ENCODE peak calls at places on chromosome X, in five cellular contexts. One of them, this sample, is unnamed.

GRCh38 chrX:31222946-31223345 is 151.1 kb upstream of the FTHL17 start:
- DNase-seq in transverse colon: no peak
- DNase-seq in BJ: no peak
- DNase-seq in cardiac fibroblast: no peak
- DNase-seq in HFF-Myc: no peak
- DNase-seq in this sample: no peak

GRCh38 chrX:23008431-23009099 is 8.8 kb downstream of the DDX53 start:
- DNase-seq in transverse colon: no peak
- DNase-seq in BJ: no peak
- DNase-seq in cardiac fibroblast: peak; percentile 56
- DNase-seq in HFF-Myc: no peak
- DNase-seq in this sample: peak; percentile 10

GRCh38 chrX:20451936-20452335 is 185.2 kb upstream of the RPS6KA3 start:
- DNase-seq in transverse colon: no peak
- DNase-seq in BJ: no peak
- DNase-seq in cardiac fibroblast: no peak
- DNase-seq in HFF-Myc: no peak
- DNase-seq in this sample: no peak

GRCh38 chrX:54920610-54921426 is at the start of gene TRO:
- DNase-seq in transverse colon: no peak
- DNase-seq in BJ: no peak
- DNase-seq in cardiac fibroblast: peak; percentile 10
- DNase-seq in HFF-Myc: no peak
- DNase-seq in this sample: peak; percentile 50

GRCh38 chrX:48083212-48083611 is 11.8 kb upstream of the ZNF630 start:
- DNase-seq in transverse colon: peak; percentile 40
- DNase-seq in BJ: peak; percentile 2
- DNase-seq in cardiac fibroblast: peak; percentile 57
- DNase-seq in HFF-Myc: no peak
- DNase-seq in this sample: peak; percentile 40

GRCh38 chrX:109362101-109362500 is 119.8 kb downstream of the GUCY2F start:
- DNase-seq in transverse colon: no peak
- DNase-seq in BJ: no peak
- DNase-seq in cardiac fibroblast: no peak
- DNase-seq in HFF-Myc: no peak
- DNase-seq in this sample: no peak

GRCh38 chrX:47030339-47030738 is 47.9 kb upstream of the RGN start:
- DNase-seq in transverse colon: no peak
- DNase-seq in BJ: no peak
- DNase-seq in cardiac fibroblast: peak; percentile 77
- DNase-seq in HFF-Myc: peak; percentile 20
- DNase-seq in this sample: peak; percentile 17

GRCh38 chrX:102846544-102847236 is 90.4 kb upstream of the RAB40AL start:
- DNase-seq in transverse colon: no peak
- DNase-seq in BJ: no peak
- DNase-seq in cardiac fibroblast: peak; percentile 4
- DNase-seq in HFF-Myc: no peak
- DNase-seq in this sample: no peak

GRCh38 chrX:40152706-40153334 is 55.1 kb upstream of the BCOR start:
- DNase-seq in transverse colon: peak; percentile 52
- DNase-seq in BJ: no peak
- DNase-seq in cardiac fibroblast: no peak
- DNase-seq in HFF-Myc: no peak
- DNase-seq in this sample: peak; percentile 45

GRCh38 chrX:85851418-85851817 is 195.9 kb downstream of the CHM start:
- DNase-seq in transverse colon: peak; percentile 26
- DNase-seq in BJ: no peak
- DNase-seq in cardiac fibroblast: peak; percentile 8
- DNase-seq in HFF-Myc: no peak
- DNase-seq in this sample: peak; percentile 34

GRCh38 chrX:346034-346813 is 27.6 kb upstream of the GTPBP6 start:
- DNase-seq in transverse colon: no peak
- DNase-seq in BJ: no peak
- DNase-seq in cardiac fibroblast: no peak
- DNase-seq in HFF-Myc: no peak
- DNase-seq in this sample: no peak
- H3K4me3 ChIP-seq in transverse colon: no peak overlapping the region
- H3K4me3 ChIP-seq in BJ: no peak overlapping the region
- H3K4me3 ChIP-seq in cardiac fibroblast: no peak overlapping the region
- H3K4me3 ChIP-seq in HFF-Myc: no peak overlapping the region
- H3K4me3 ChIP-seq in this sample: no peak overlapping the region

GRCh38 chrX:70013483-70014222 is 36.1 kb downstream of the AWAT2 start:
- DNase-seq in transverse colon: no peak
- DNase-seq in BJ: no peak
- DNase-seq in cardiac fibroblast: peak; percentile 83
- DNase-seq in HFF-Myc: no peak
- DNase-seq in this sample: no peak

GRCh38 chrX:70009970-70010369 is 39.8 kb downstream of the AWAT2 start:
- DNase-seq in transverse colon: no peak
- DNase-seq in BJ: no peak
- DNase-seq in cardiac fibroblast: no peak
- DNase-seq in HFF-Myc: no peak
- DNase-seq in this sample: no peak

GRCh38 chrX:70012756-70013155 is 37.0 kb downstream of the AWAT2 start:
- DNase-seq in transverse colon: no peak
- DNase-seq in BJ: no peak
- DNase-seq in cardiac fibroblast: no peak
- DNase-seq in HFF-Myc: no peak
- DNase-seq in this sample: no peak

GRCh38 chrX:70009049-70009448 is 40.7 kb downstream of the AWAT2 start:
- DNase-seq in transverse colon: no peak
- DNase-seq in BJ: no peak
- DNase-seq in cardiac fibroblast: no peak
- DNase-seq in HFF-Myc: no peak
- DNase-seq in this sample: no peak

DNA sequence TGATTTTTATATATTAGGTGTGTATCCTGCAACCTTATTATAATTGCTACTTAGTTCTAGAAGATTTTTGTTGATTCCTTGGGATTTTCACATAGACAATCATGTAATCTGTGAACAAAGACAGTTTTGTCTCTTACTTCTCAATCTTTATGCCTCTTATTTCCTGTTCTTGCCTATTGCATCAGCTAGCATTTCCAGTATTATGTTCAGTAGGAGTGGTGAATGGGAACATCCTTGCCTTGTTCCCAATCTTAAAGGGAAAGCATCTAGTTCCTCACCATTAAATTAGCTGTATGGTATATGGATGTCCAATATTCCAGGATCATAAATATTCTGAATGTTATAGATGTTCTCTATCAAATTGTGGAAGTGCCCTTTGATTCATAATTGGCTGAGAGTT is 41.8 kb downstream of the AWAT2 start:
- DNase-seq in transverse colon: no peak
- DNase-seq in BJ: no peak
- DNase-seq in cardiac fibroblast: peak; percentile 26
- DNase-seq in HFF-Myc: no peak
- DNase-seq in this sample: no peak
- H3K4me3 ChIP-seq in transverse colon: no peak overlapping the region
- H3K4me3 ChIP-seq in BJ: no peak overlapping the region
- H3K4me3 ChIP-seq in cardiac fibroblast: no peak overlapping the region
- H3K4me3 ChIP-seq in HFF-Myc: no peak overlapping the region
- H3K4me3 ChIP-seq in this sample: no peak overlapping the region

DNA sequence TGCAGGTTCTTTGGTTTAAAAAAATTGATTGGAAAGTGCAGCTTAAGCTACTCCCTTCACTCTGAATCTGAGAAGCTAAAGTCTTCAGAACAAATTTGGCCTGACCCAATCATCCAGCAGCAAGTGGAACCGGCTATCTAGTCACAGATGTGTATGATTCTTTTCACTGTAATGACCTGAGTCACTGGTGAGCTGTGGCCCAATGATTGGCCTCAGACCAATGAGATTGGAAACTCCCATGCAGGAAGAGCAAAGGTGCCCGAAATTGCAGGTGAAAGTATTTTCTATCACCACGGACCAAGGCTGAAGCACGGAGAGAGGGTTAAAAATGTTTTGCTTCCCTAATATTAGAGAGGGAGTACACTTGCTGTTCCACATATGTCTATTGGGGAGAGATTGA is 11.4 kb downstream of the RIPPLY1 start:
- DNase-seq in transverse colon: no peak
- DNase-seq in BJ: no peak
- DNase-seq in cardiac fibroblast: no peak
- DNase-seq in HFF-Myc: no peak
- DNase-seq in this sample: no peak
- H3K4me3 ChIP-seq in transverse colon: no peak overlapping the region
- H3K4me3 ChIP-seq in BJ: no peak overlapping the region
- H3K4me3 ChIP-seq in cardiac fibroblast: no peak overlapping the region
- H3K4me3 ChIP-seq in HFF-Myc: no peak overlapping the region
- H3K4me3 ChIP-seq in this sample: no peak overlapping the region

GRCh38 chrX:104310657-104311056 is 55.9 kb upstream of the ESX1 start:
- DNase-seq in transverse colon: no peak
- DNase-seq in BJ: no peak
- DNase-seq in cardiac fibroblast: no peak
- DNase-seq in HFF-Myc: no peak
- DNase-seq in this sample: no peak
- H3K4me3 ChIP-seq in transverse colon: no peak overlapping the region
- H3K4me3 ChIP-seq in BJ: no peak overlapping the region
- H3K4me3 ChIP-seq in cardiac fibroblast: no peak overlapping the region
- H3K4me3 ChIP-seq in HFF-Myc: no peak overlapping the region
- H3K4me3 ChIP-seq in this sample: no peak overlapping the region

DNA sequence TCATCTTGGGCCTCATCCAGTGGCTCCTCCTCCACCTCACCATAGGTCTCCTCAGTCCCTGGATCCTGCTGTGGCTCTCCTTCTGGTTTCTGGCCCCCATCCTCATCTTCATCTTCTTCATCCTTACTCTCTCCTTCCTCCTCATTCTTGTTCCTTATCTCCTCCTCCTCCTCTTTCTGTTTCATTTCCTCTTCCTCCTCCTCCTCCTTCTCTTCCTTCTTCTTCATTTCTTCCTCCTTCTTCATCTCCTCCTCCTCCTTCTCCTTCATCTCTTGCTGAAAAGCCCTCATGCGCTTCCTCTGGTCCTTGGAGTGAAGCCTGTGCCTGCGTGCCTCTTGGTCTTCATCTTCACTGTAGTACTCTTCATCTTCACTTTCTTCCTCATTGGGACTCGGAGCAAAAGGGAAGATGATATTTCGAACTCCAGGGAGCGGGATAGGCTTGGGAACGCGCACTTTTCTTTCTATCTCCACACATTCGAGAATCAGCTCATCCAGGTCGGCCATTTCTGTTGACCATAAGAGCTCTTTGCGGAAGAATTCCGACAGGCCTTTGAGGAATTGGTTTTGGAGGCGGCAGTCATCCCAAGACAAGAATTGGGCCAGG is 1.5 kb downstream of the RTL5 start:
- DNase-seq in transverse colon: no peak
- DNase-seq in BJ: no peak
- DNase-seq in cardiac fibroblast: no peak
- DNase-seq in HFF-Myc: no peak
- DNase-seq in this sample: no peak
- H3K4me3 ChIP-seq in transverse colon: no peak overlapping the region
- H3K4me3 ChIP-seq in BJ: no peak overlapping the region
- H3K4me3 ChIP-seq in cardiac fibroblast: no peak overlapping the region
- H3K4me3 ChIP-seq in HFF-Myc: no peak overlapping the region
- H3K4me3 ChIP-seq in this sample: peak overlapping the region; percentile 74

DNA sequence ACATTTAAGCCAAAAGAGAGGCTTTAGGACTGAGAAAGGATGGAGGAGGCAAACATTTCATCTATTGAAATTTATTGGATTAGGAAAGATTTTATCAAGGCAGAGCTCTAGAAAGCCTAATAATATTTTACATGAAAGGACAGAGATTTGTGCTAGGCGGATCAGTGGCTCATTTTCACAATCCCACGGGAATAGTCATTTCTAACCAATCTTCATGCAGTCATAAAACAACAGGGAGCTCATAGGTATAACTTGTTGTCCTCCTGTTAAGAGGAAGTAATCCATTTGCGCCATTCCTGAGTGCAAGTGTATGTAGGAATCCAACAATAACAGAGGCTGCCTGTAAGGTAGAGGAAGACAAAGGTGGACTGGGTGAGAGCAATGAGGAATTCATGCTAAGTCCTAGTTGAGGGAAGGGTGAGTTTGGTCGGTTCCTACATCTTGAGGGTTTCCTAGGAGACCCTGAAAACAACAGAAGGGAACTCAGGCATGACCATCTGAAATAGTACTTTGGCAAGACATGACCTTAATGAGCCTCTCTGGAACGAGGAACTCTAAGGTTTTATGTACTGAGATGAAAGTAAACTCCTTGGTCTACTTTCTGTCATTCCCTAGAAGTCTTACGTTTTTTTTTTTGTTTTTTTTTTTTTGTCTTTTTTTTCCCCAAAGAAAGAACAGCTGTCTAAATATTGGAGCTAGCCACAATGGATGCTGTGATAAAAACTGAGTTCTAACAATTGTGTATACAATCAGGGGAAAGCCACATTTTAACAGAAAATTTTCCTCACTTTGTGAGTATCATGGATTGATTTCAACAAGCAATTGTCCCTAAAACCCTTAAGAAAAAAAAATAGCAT is 89.7 kb downstream of the GEMIN8 start:
- DNase-seq in transverse colon: no peak
- DNase-seq in BJ: no peak
- DNase-seq in cardiac fibroblast: no peak
- DNase-seq in HFF-Myc: no peak
- DNase-seq in this sample: no peak
- H3K4me3 ChIP-seq in transverse colon: no peak overlapping the region
- H3K4me3 ChIP-seq in BJ: no peak overlapping the region
- H3K4me3 ChIP-seq in cardiac fibroblast: no peak overlapping the region
- H3K4me3 ChIP-seq in HFF-Myc: no peak overlapping the region
- H3K4me3 ChIP-seq in this sample: peak overlapping the region; percentile 74

DNA sequence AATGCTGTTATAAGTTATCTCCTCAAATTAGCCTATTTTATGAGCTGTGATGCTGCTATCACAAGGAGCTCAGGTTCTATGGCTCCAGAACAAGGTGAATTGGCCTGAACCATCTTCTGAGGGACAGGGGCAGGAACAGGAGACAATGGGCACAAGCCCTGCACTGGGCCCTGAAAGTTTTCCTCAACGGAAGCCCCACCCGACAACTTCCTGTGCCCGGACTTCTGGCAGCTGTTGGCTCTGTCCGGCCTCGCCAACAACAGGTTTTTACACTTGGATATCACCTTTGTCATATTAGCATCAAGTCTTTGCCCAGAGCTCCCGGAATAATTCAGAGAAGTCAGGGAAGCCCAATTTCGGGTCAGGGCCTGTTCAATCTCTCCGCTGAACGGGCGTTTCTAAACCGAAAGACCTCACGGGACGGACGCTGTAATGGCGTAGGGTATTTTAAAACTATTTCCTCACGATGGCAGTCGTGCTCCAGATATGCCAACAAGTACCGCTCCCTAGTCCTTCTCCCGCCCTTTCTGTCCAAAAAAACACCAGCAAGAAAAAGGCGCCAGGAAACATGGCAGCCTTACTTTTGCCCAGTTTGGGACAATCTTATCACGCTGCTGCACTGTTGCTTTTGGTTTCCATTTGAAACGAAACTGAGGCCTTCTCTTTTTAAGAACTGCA is 201.0 kb upstream of the STK26 start:
- DNase-seq in transverse colon: peak; percentile 84
- DNase-seq in BJ: no peak
- DNase-seq in cardiac fibroblast: no peak
- DNase-seq in HFF-Myc: no peak
- DNase-seq in this sample: no peak
- H3K4me3 ChIP-seq in transverse colon: no peak overlapping the region
- H3K4me3 ChIP-seq in BJ: no peak overlapping the region
- H3K4me3 ChIP-seq in cardiac fibroblast: no peak overlapping the region
- H3K4me3 ChIP-seq in HFF-Myc: no peak overlapping the region
- H3K4me3 ChIP-seq in this sample: no peak overlapping the region

GRCh38 chrX:153411988-153412574 is 809 bp downstream of the ZFP92 start:
- DNase-seq in transverse colon: no peak
- DNase-seq in BJ: no peak
- DNase-seq in cardiac fibroblast: no peak
- DNase-seq in HFF-Myc: no peak
- DNase-seq in this sample: no peak
- H3K4me3 ChIP-seq in transverse colon: peak overlapping the region; percentile 30
- H3K4me3 ChIP-seq in BJ: peak overlapping the region; percentile 57
- H3K4me3 ChIP-seq in cardiac fibroblast: peak overlapping the region; percentile 39
- H3K4me3 ChIP-seq in HFF-Myc: peak overlapping the region; percentile 35
- H3K4me3 ChIP-seq in this sample: no peak overlapping the region

GRCh38 chrX:11269996-11270395 is 23.2 kb upstream of the AMELX start:
- DNase-seq in transverse colon: no peak
- DNase-seq in BJ: no peak
- DNase-seq in cardiac fibroblast: peak; percentile 43
- DNase-seq in HFF-Myc: no peak
- DNase-seq in this sample: no peak
- H3K4me3 ChIP-seq in transverse colon: no peak overlapping the region
- H3K4me3 ChIP-seq in BJ: no peak overlapping the region
- H3K4me3 ChIP-seq in cardiac fibroblast: no peak overlapping the region
- H3K4me3 ChIP-seq in HFF-Myc: no peak overlapping the region
- H3K4me3 ChIP-seq in this sample: no peak overlapping the region